ENCODE peak calls at places on chromosomes 3 and 15, in ten cellular contexts. T, N, V, Q, S, X, A, P, W and Z are unnamed samples. For H3K4me1 and H3K36me3, the result is how much of the 10 kb centered on the place peaks cover.

GRCh38 chr3:188179006-188179966 is 25.3 kb downstream of the LPP start:
- DNase-seq in T (peak), N (no peak), V (peak), Q (no peak), S (no peak), X (peak), A (no peak), P (no peak), W (no peak), Z (no peak)

GRCh38 chr15:71496336-71496955 is 313.9 kb upstream of the NR2E3 start:
- DNase-seq in T (no peak), N (peak), V (no peak), Q (no peak), S (no peak), X (no peak), A (no peak), P (no peak), W (no peak), Z (no peak)

GRCh38 chr15:33766329-33766728 is 202.0 kb upstream of the CHRM5 start:
- DNase-seq in T (no peak), N (no peak), V (no peak), Q (no peak), S (no peak), X (no peak), A (no peak), P (no peak), W (no peak), Z (no peak)

GRCh38 chr3:172808969-172809546 is 58.5 kb downstream of the ECT2 start:
- DNase-seq in T (no peak), N (peak), V (peak), Q (no peak), S (no peak), X (peak), A (no peak), P (no peak), W (no peak), Z (no peak)

GRCh38 chr15:78387678-78388077 is 47.5 kb downstream of the CRABP1 start:
- DNase-seq in T (no peak), N (no peak), V (no peak), Q (no peak), S (no peak), X (no peak), A (no peak), P (no peak), W (no peak), Z (no peak)

GRCh38 chr3:157532529-157533297 is 29.5 kb upstream of the VEPH1 start:
- DNase-seq in T (no peak), N (peak), V (peak), Q (no peak), S (no peak), X (peak), A (no peak), P (peak), W (no peak), Z (no peak)

GRCh38 chr3:144265527-144266100 is 294.0 kb downstream of the DIPK2A start:
- DNase-seq in T (no peak), N (peak), V (no peak), Q (no peak), S (no peak), X (no peak), A (no peak), P (no peak), W (no peak), Z (no peak)

GRCh38 chr15:76932090-76932966 is 779 bp downstream of the RCN2 start:
- DNase-seq in T (no peak), N (peak), V (peak), Q (no peak), S (no peak), X (peak), A (no peak), P (no peak), W (no peak), Z (peak)

GRCh38 chr3:124664804-124665203 is 65.4 kb upstream of the UMPS start:
- DNase-seq in T (no peak), N (no peak), V (no peak), Q (no peak), S (no peak), X (no peak), A (no peak), P (no peak), W (no peak), Z (no peak)

GRCh38 chr3:40975711-40976121 is 223.6 kb upstream of the CTNNB1 start:
- DNase-seq in T (no peak), N (peak), V (no peak), Q (no peak), S (no peak), X (no peak), A (no peak), P (no peak), W (no peak), Z (no peak)

GRCh38 chr3:43638594-43639447 is 17.0 kb upstream of the ANO10 start:
- DNase-seq in T (peak), N (no peak), V (peak), Q (no peak), S (no peak), X (peak), A (no peak), P (no peak), W (no peak), Z (no peak)

GRCh38 chr15:96417760-96418130 is 87.2 kb downstream of the NR2F2 start:
- DNase-seq in T (no peak), N (no peak), V (no peak), Q (no peak), S (no peak), X (no peak), A (no peak), P (no peak), W (no peak), Z (no peak)

GRCh38 chr3:195897853-195898415 is 10.4 kb downstream of the TNK2 start:
- DNase-seq in T (no peak), N (no peak), V (peak), Q (no peak), S (no peak), X (peak), A (peak), P (no peak), W (no peak), Z (no peak)

GRCh38 chr15:55780292-55780691 is 37.3 kb upstream of the PRTG start:
- DNase-seq in T (no peak), N (no peak), V (no peak), Q (no peak), S (no peak), X (no peak), A (no peak), P (no peak), W (no peak), Z (no peak)

GRCh38 chr3:39707314-39707909 is 102.0 kb upstream of the MYRIP start:
- DNase-seq in T (no peak), N (peak), V (peak), Q (no peak), S (no peak), X (peak), A (no peak), P (no peak), W (no peak), Z (no peak)

GRCh38 chr3:123635717-123636116 is 50.9 kb upstream of the HACD2 start:
- DNase-seq in T (no peak), N (no peak), V (no peak), Q (no peak), S (no peak), X (no peak), A (no peak), P (no peak), W (no peak), Z (no peak)

GRCh38 chr3:138809506-138810266 is 25.0 kb downstream of the PIK3CB start:
- DNase-seq in T (no peak), N (no peak), V (no peak), Q (no peak), S (no peak), X (no peak), A (no peak), P (no peak), W (no peak), Z (no peak)

GRCh38 chr3:139241783-139242182 is 102.0 kb upstream of the MRPS22 start:
- DNase-seq in T (no peak), N (no peak), V (no peak), Q (no peak), S (no peak), X (no peak), A (no peak), P (no peak), W (no peak), Z (no peak)

GRCh38 chr3:44444896-44445691 is 32.4 kb downstream of the ZNF445 start:
- DNase-seq in T (no peak), N (no peak), V (no peak), Q (no peak), S (no peak), X (no peak), A (no peak), P (no peak), W (no peak), Z (no peak)

GRCh38 chr15:42605281-42605744 is 29.9 kb downstream of the STARD9 start:
- DNase-seq in T (no peak), N (peak), V (no peak), Q (no peak), S (no peak), X (no peak), A (no peak), P (no peak), W (no peak), Z (no peak)

GRCh38 chr15:78195735-78196201 is 38.6 kb downstream of the ACSBG1 start:
- DNase-seq in T (no peak), N (peak), V (peak), Q (peak), S (peak), X (peak), A (no peak), P (peak), W (no peak), Z (peak)

GRCh38 chr3:23402728-23403505 is 199.8 kb downstream of the UBE2E2 start:
- DNase-seq in T (no peak), N (no peak), V (no peak), Q (no peak), S (no peak), X (no peak), A (no peak), P (no peak), W (no peak), Z (no peak)

GRCh38 chr3:67017211-67017610 is 19.1 kb downstream of the KBTBD8 start:
- DNase-seq in T (no peak), N (peak), V (no peak), Q (no peak), S (no peak), X (no peak), A (no peak), P (no peak), W (no peak), Z (no peak)

GRCh38 chr15:40290540-40291087 is 7.8 kb upstream of the ANKRD63 start:
- DNase-seq in T (no peak), N (no peak), V (peak), Q (no peak), S (no peak), X (no peak), A (no peak), P (no peak), W (no peak), Z (no peak)

GRCh38 chr3:42214565-42215283 is 51.3 kb downstream of the CCK start:
- DNase-seq in T (no peak), N (no peak), V (no peak), Q (no peak), S (no peak), X (no peak), A (no peak), P (no peak), W (no peak), Z (no peak)

GRCh38 chr15:47473857-47474256 is 243.4 kb upstream of the SEMA6D start:
- DNase-seq in T (no peak), N (peak), V (no peak), Q (no peak), S (peak), X (no peak), A (peak), P (peak), W (no peak), Z (no peak)

GRCh38 chr15:94259863-94260262 is 28.5 kb downstream of the MCTP2 start:
- DNase-seq in T (no peak), N (no peak), V (no peak), Q (no peak), S (no peak), X (no peak), A (no peak), P (no peak), W (no peak), Z (no peak)

GRCh38 chr3:175094344-175094743 is 235.2 kb downstream of the NAALADL2 start:
- DNase-seq in T (no peak), N (no peak), V (no peak), Q (no peak), S (no peak), X (no peak), A (no peak), P (no peak), W (no peak), Z (no peak)

GRCh38 chr3:126732281-126733060 is 28.4 kb downstream of the CHCHD6 start:
- DNase-seq in T (no peak), N (peak), V (no peak), Q (no peak), S (no peak), X (no peak), A (no peak), P (no peak), W (no peak), Z (no peak)

GRCh38 chr3:158713094-158713499 is 19.2 kb downstream of the RARRES1 start:
- DNase-seq in T (no peak), N (peak), V (no peak), Q (no peak), S (no peak), X (peak), A (no peak), P (no peak), W (no peak), Z (no peak)

GRCh38 chr15:73936181-73936580 is 9.9 kb downstream of the LOXL1 start:
- DNase-seq in T (peak), N (peak), V (peak), Q (no peak), S (peak), X (peak), A (peak), P (no peak), W (no peak), Z (no peak)

GRCh38 chr3:111968319-111969059 is 10.3 kb upstream of the ABHD10 start:
- DNase-seq in T (no peak), N (no peak), V (no peak), Q (no peak), S (no peak), X (no peak), A (no peak), P (no peak), W (no peak), Z (no peak)

GRCh38 chr3:11556851-11557644 is 86.7 kb downstream of the VGLL4 start:
- DNase-seq in T (peak), N (peak), V (no peak), Q (no peak), S (peak), X (no peak), A (peak), P (no peak), W (no peak), Z (no peak)

GRCh38 chr3:11556234-11556633 is 87.5 kb downstream of the VGLL4 start:
- DNase-seq in T (peak), N (no peak), V (no peak), Q (no peak), S (peak), X (no peak), A (peak), P (no peak), W (no peak), Z (no peak)

GRCh38 chr3:11558918-11559815 is 84.5 kb downstream of the VGLL4 start:
- DNase-seq in T (peak), N (no peak), V (no peak), Q (no peak), S (peak), X (no peak), A (peak), P (no peak), W (no peak), Z (no peak)

GRCh38 chr3:11558461-11558903 is 85.2 kb downstream of the VGLL4 start:
- DNase-seq in T (peak), N (no peak), V (no peak), Q (no peak), S (peak), X (no peak), A (peak), P (no peak), W (no peak), Z (no peak)

GRCh38 chr3:11558002-11558401 is 85.7 kb downstream of the VGLL4 start:
- DNase-seq in T (peak), N (peak), V (no peak), Q (no peak), S (peak), X (no peak), A (peak), P (no peak), W (no peak), Z (no peak)
- H3K4me1 ChIP-seq in T (under half), N (under half), V (under half), Q (under half), S (half or more), X (under half), A (under half), P (under half), W (under half), Z (under half)

DNA sequence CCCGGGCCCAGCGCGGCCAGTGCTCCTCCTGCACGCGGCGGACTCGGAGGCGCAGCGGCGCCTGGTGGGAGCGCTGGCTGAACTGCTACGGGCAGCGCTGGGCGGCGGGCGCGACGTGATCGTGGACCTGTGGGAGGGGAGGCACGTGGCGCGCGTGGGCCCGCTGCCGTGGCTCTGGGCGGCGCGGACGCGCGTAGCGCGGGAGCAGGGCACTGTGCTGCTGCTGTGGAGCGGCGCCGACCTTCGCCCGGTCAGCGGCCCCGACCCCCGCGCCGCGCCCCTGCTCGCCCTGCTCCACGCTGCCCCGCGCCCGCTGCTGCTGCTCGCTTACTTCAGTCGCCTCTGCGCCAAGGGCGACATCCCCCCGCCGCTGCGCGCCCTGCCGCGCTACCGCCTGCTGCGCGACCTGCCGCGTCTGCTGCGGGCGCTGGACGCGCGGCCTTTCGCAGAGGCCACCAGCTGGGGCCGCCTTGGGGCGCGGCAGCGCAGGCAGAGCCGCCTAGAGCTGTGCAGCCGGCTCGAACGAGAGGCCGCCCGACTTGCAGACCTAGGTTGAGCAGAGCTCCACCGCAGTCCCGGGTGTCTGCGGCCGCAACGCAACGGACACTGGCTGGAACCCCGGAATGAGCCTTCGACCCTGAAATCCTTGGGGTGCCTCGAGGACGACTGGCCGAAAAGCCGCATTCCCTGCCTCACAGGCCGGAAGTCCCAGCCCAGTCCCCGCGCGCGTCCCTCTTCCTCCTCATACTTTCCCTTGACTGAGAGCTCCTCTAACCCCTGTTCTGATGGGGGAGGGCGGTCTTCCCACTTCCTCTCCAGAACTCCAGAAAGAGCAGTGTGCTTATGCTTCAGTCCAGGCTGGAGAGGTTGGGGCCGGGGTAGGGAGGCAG is 1.4 kb upstream of the IL17RC start:
- DNase-seq in T (peak), N (peak), V (peak), Q (no peak), S (peak), X (peak), A (peak), P (peak), W (peak), Z (no peak)
- H3K4me3 ChIP-seq in T (peak), N (peak), V (peak), Q (peak), S (peak), X (peak), A (peak), P (no peak), W (peak), Z (peak)

DNA sequence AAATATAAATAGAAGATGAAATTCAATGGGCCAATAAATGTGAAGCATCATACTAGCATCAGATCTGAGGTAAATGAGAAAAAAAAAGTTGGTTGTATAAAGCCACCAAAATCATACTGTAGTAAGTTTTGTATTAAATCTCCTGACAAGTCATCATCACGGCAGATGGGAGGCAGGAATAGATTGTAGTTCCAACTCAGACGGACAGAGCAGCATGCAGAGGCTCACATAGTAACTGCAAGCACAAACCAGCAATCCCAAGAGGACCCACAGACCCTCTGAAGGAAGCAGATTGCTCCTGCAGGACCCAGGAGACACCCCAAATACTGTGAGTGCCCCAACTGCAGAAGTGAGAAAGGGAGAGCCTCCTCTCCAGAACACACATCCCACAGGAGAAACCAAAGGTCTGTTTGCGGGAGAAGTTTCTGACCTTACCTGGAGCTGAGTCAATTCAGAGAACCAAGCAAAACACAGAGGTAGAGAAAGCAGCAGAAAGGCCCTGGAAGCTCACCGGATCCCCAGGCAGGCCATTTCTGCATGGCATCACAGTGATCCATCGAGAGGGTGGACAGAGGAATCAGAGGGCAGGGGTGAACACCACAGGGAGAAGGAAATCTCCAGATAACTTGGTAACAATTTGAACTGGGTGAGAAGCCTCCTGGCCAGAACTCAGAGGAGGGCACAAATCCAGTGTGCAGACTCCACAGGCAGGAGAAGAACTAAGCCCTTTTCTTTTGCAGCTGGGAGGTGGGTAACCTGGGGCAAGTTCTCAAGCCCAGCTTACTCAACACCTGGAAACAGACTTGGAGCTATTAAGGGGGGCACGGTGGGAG is 141.6 kb upstream of the ARHGEF26 start:
- DNase-seq in T (no peak), N (no peak), V (no peak), Q (no peak), S (no peak), X (no peak), A (no peak), P (no peak), W (no peak), Z (no peak)
- H3K36me3 ChIP-seq in T (under half), N (under half), V (under half), Q (under half), S (under half), X (under half), A (under half), P (under half), W (under half), Z (under half)

GRCh38 chr3:46948830-46949671 is 27.5 kb downstream of the CCDC12 start:
- DNase-seq in T (peak), N (no peak), V (peak), Q (no peak), S (peak), X (no peak), A (peak), P (peak), W (peak), Z (no peak)

GRCh38 chr3:46946856-46947544 is 29.5 kb downstream of the CCDC12 start:
- DNase-seq in T (peak), N (no peak), V (no peak), Q (peak), S (peak), X (no peak), A (peak), P (peak), W (peak), Z (peak)

GRCh38 chr3:46947545-46947899 is 29.0 kb downstream of the CCDC12 start:
- DNase-seq in T (no peak), N (no peak), V (no peak), Q (no peak), S (no peak), X (no peak), A (no peak), P (no peak), W (no peak), Z (no peak)

GRCh38 chr3:46946416-46946815 is 30.1 kb downstream of the CCDC12 start:
- DNase-seq in T (peak), N (no peak), V (no peak), Q (no peak), S (peak), X (no peak), A (peak), P (no peak), W (peak), Z (no peak)

GRCh38 chr3:46947981-46948791 is 28.4 kb downstream of the CCDC12 start:
- DNase-seq in T (peak), N (peak), V (no peak), Q (peak), S (peak), X (no peak), A (peak), P (peak), W (peak), Z (peak)
- H3K4me1 ChIP-seq in T (half or more), N (half or more), V (under half), Q (half or more), S (half or more), X (under half), A (half or more), P (half or more), W (half or more), Z (half or more)